ENCODE peak calls at places on chromosomes 4 and X, in six cellular contexts. One of them, this sample, is unnamed.

GRCh38 chr4:1567808-1568581 is 116.1 kb downstream of the FAM53A start:
- DNase-seq in A673: peak
- DNase-seq in sigmoid colon: peak
- DNase-seq in uterus: no peak
- DNase-seq in HCT116: no peak
- DNase-seq in osteoblast: peak
- DNase-seq in this sample: no peak

GRCh38 chr4:125334936-125335335 is 20.2 kb downstream of the FAT4 start:
- DNase-seq in A673: no peak
- DNase-seq in sigmoid colon: no peak
- DNase-seq in uterus: no peak
- DNase-seq in HCT116: no peak
- DNase-seq in osteoblast: no peak
- DNase-seq in this sample: no peak

GRCh38 chrX:148530464-148531077 is 30.2 kb downstream of the AFF2 start:
- DNase-seq in A673: peak
- DNase-seq in sigmoid colon: no peak
- DNase-seq in uterus: no peak
- DNase-seq in HCT116: no peak
- DNase-seq in osteoblast: no peak
- DNase-seq in this sample: peak

GRCh38 chr4:37891221-37892159 is 606 bp downstream of the TBC1D1 start:
- DNase-seq in A673: no peak
- DNase-seq in sigmoid colon: peak
- DNase-seq in uterus: peak
- DNase-seq in HCT116: no peak
- DNase-seq in osteoblast: peak
- DNase-seq in this sample: no peak

GRCh38 chr4:5222047-5222446 is 170.8 kb downstream of the STK32B start:
- DNase-seq in A673: no peak
- DNase-seq in sigmoid colon: no peak
- DNase-seq in uterus: no peak
- DNase-seq in HCT116: no peak
- DNase-seq in osteoblast: no peak
- DNase-seq in this sample: no peak

GRCh38 chr4:29423836-29424721 is 1296.1 kb upstream of the PCDH7 start:
- DNase-seq in A673: peak
- DNase-seq in sigmoid colon: no peak
- DNase-seq in uterus: no peak
- DNase-seq in HCT116: peak
- DNase-seq in osteoblast: no peak
- DNase-seq in this sample: no peak

GRCh38 chrX:136310411-136310810 is 9.6 kb downstream of the ADGRG4 start:
- DNase-seq in A673: peak
- DNase-seq in sigmoid colon: no peak
- DNase-seq in uterus: no peak
- DNase-seq in HCT116: no peak
- DNase-seq in osteoblast: no peak
- DNase-seq in this sample: no peak

GRCh38 chrX:16646366-16647168 is 3.4 kb upstream of the S100G start:
- DNase-seq in A673: no peak
- DNase-seq in sigmoid colon: no peak
- DNase-seq in uterus: no peak
- DNase-seq in HCT116: no peak
- DNase-seq in osteoblast: no peak
- DNase-seq in this sample: no peak

GRCh38 chr4:183773790-183774189 is 114.7 kb downstream of the TRAPPC11 start:
- DNase-seq in A673: no peak
- DNase-seq in sigmoid colon: no peak
- DNase-seq in uterus: no peak
- DNase-seq in HCT116: no peak
- DNase-seq in osteoblast: no peak
- DNase-seq in this sample: no peak

GRCh38 chr4:183770900-183771299 is 111.8 kb downstream of the TRAPPC11 start:
- DNase-seq in A673: no peak
- DNase-seq in sigmoid colon: no peak
- DNase-seq in uterus: no peak
- DNase-seq in HCT116: no peak
- DNase-seq in osteoblast: no peak
- DNase-seq in this sample: no peak

GRCh38 chr4:183772361-183772760 is 113.3 kb downstream of the TRAPPC11 start:
- DNase-seq in A673: no peak
- DNase-seq in sigmoid colon: no peak
- DNase-seq in uterus: no peak
- DNase-seq in HCT116: no peak
- DNase-seq in osteoblast: no peak
- DNase-seq in this sample: no peak
- TF ChIP-seq CTCF in A673: no peak
- TF ChIP-seq CTCF in sigmoid colon: no peak
- TF ChIP-seq CTCF in uterus: no peak
- TF ChIP-seq CTCF in HCT116: no peak
- TF ChIP-seq CTCF in osteoblast: no peak
- TF ChIP-seq CTCF in this sample: no peak

DNA sequence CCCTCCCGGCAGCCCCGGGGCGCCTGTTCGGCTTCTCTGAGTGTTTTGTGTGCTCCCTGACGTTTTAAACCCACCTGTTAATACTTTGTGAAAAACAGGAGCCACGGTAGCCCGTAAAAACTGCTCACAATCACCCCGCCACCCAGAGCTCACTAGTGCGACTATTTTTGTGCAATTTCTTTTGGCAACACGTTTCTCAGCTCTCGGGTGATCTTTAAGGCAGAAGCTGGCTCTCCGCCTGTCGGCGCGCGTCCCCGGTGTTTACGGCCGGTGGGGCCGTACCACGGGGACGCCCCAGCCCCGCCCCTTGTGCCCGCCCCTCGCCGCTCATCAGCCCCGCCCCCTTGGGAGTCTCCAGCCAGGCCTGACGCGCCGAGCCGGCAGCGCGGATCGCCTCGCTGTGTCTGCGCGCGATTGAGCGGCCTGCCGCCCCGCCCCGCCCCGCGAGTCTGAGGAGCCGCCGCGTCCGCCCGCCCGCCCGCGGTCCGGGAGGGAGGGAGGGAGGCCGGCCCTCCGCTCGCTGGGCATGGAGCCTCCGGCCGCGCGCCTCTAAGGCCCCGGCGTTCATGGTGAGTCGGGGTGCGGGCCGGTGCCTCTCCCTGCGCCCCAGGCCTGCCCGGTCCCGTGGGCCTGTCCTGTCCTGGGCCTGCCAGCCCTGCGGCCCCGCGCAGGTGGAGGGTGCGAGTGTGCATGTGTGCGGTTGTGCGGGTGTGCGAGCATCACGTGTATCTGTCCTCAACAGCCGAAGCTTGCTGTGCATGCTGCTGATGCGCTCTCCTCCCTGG is 56.2 kb upstream of the TADA2B start:
- DNase-seq in A673: peak
- DNase-seq in sigmoid colon: peak
- DNase-seq in uterus: peak
- DNase-seq in HCT116: peak
- DNase-seq in osteoblast: peak
- DNase-seq in this sample: peak
- TF ChIP-seq CTCF in A673: no peak
- TF ChIP-seq CTCF in sigmoid colon: no peak
- TF ChIP-seq CTCF in uterus: no peak
- TF ChIP-seq CTCF in HCT116: no peak
- TF ChIP-seq CTCF in osteoblast: no peak
- TF ChIP-seq CTCF in this sample: peak

DNA sequence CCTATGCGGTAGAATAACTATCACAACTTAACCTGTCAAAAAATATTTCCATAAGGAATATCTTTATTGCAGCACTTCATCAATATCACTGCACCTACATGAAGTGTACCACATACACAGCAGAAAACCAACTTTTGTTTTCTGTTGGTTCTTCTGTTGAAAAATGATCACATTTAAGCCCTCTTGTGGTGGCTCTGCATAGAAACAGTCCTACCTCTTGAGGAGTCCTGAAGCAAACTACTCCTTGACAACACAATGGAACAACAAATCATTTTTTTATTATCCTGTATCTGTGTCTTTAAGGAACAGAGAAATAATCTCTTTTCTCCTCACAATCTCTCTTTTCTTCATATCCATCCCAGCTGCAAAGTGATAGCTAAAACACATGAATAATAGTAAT is 39.8 kb upstream of the ATOH1 start:
- DNase-seq in A673: peak
- DNase-seq in sigmoid colon: no peak
- DNase-seq in uterus: no peak
- DNase-seq in HCT116: peak
- DNase-seq in osteoblast: peak
- DNase-seq in this sample: no peak
- TF ChIP-seq CTCF in A673: peak
- TF ChIP-seq CTCF in sigmoid colon: no peak
- TF ChIP-seq CTCF in uterus: no peak
- TF ChIP-seq CTCF in HCT116: peak
- TF ChIP-seq CTCF in osteoblast: peak
- TF ChIP-seq CTCF in this sample: peak

DNA sequence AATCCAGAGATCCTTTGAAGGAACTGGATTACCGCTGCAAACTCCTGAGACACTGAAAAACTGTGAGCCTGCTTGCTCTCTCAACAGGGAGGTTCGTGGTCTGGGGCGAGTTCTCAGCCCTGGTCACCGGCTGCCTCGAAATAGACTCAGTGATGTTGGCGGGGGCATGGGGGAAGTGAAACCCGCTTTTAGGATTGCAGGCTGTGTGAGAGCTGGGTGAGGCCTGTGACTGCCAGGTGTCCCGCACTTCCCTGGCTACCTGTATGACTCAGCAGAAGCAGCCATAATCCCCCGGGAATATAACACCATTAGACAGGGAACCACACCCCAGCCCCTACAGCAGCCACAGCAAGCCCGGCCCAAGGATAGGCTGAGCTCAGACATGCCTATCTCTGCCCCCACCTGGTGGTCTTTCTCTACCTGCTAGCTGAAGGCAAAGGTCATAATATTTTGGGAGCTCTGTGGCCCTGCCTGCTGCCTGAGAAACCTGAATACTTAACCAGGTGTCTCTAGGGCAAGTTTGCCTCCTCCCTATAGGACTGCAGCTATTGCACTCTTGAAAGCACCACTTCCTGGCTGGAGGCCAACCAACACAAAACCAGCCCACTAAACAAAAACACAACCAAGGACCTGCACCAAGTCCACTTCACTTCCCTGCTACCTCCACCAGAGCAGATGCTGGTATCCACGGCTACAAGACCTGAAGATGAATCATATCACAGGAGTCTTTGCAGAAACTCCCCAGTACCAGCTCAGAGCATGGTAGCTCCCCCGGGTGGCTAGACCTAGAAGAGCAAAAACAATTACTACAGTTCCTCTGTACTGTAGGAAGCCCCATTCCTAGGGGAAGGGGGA is 202.0 kb downstream of the RRAGB start:
- DNase-seq in A673: no peak
- DNase-seq in sigmoid colon: no peak
- DNase-seq in uterus: no peak
- DNase-seq in HCT116: no peak
- DNase-seq in osteoblast: no peak
- DNase-seq in this sample: no peak
- TF ChIP-seq CTCF in A673: no peak
- TF ChIP-seq CTCF in sigmoid colon: no peak
- TF ChIP-seq CTCF in uterus: no peak
- TF ChIP-seq CTCF in HCT116: no peak
- TF ChIP-seq CTCF in osteoblast: no peak
- TF ChIP-seq CTCF in this sample: no peak

GRCh38 chr4:166501941-166502382 is 628.9 kb downstream of the TLL1 start:
- DNase-seq in A673: peak
- DNase-seq in sigmoid colon: no peak
- DNase-seq in uterus: no peak
- DNase-seq in HCT116: peak
- DNase-seq in osteoblast: peak
- DNase-seq in this sample: peak
- TF ChIP-seq CTCF in A673: peak
- TF ChIP-seq CTCF in sigmoid colon: no peak
- TF ChIP-seq CTCF in uterus: no peak
- TF ChIP-seq CTCF in HCT116: no peak
- TF ChIP-seq CTCF in osteoblast: peak
- TF ChIP-seq CTCF in this sample: peak

This sample was measured in neural crest cell.